ENCODE peak calls at places on chromosomes 16 and 17, in ten cellular contexts. L is RWPE2, M is tibial nerve, U is ovary, Y is IMR-90, T is cardiac muscle cell, X is HepG2, V is brain microvascular endothelial cell, G is adipocyte, E is A549. I is an unnamed sample.

GRCh38 chr17:37147301-37147812 is 198.6 kb downstream of the AATF start:
- DNase-seq in L (no peak), M (no peak), U (no peak), Y (peak; percentile 33), T (peak; percentile 11), X (peak; percentile 93), V (peak; percentile 40), G (peak; percentile 8), E (peak; percentile 67), I (peak; percentile 15)

GRCh38 chr17:489758-490329 is 137.2 kb upstream of the RPH3AL start:
- DNase-seq in L (no peak), M (no peak), U (peak; percentile 60), Y (peak; percentile 44), T (peak; percentile 57), X (peak; percentile 14), V (no peak), G (peak; percentile 51), E (peak; percentile 67), I (peak; percentile 80)

GRCh38 chr16:79079656-79080420 is 520.7 kb downstream of the MAF start:
- DNase-seq in L (no peak), M (no peak), U (no peak), Y (no peak), T (no peak), X (no peak), V (no peak), G (no peak), E (no peak), I (no peak)

GRCh38 chr17:20284018-20284417 is 183.3 kb downstream of the LGALS9B start:
- DNase-seq in L (no peak), M (no peak), U (no peak), Y (peak; percentile 42), T (no peak), X (no peak), V (no peak), G (peak; percentile 78), E (no peak), I (no peak)

GRCh38 chr17:74466111-74466784 is at the start of gene CD300A:
- DNase-seq in L (no peak), M (no peak), U (no peak), Y (no peak), T (no peak), X (no peak), V (no peak), G (no peak), E (no peak), I (no peak)

GRCh38 chr16:67659675-67660563 is at the start of gene ACD:
- DNase-seq in L (peak; percentile 88), M (peak; percentile 86), U (peak; percentile 96), Y (peak; percentile 84), T (peak; percentile 91), X (peak; percentile 89), V (peak; percentile 68), G (peak; percentile 98), E (peak; percentile 90), I (peak; percentile 94)

GRCh38 chr17:40290629-40291296 is 3.1 kb downstream of the CDC6 start:
- DNase-seq in L (no peak), M (peak; percentile 93), U (no peak), Y (peak; percentile 97), T (peak; percentile 91), X (peak; percentile 86), V (peak; percentile 87), G (peak; percentile 97), E (peak; percentile 89), I (peak; percentile 44)

GRCh38 chr17:43033947-43034622 is 9.1 kb downstream of the RND2 start:
- DNase-seq in L (no peak), M (no peak), U (no peak), Y (no peak), T (no peak), X (no peak), V (no peak), G (no peak), E (no peak), I (no peak)

GRCh38 chr17:8695241-8695640 is 49.4 kb downstream of the CCDC42 start:
- DNase-seq in L (no peak), M (no peak), U (no peak), Y (no peak), T (peak; percentile 87), X (no peak), V (no peak), G (no peak), E (no peak), I (no peak)

GRCh38 chr16:67459066-67459857 is 21.7 kb downstream of the ATP6V0D1 start:
- DNase-seq in L (no peak), M (no peak), U (no peak), Y (no peak), T (peak; percentile 25), X (peak; percentile 70), V (no peak), G (peak; percentile 30), E (no peak), I (no peak)

GRCh38 chr16:6643083-6643686 is 689.5 kb upstream of the RBFOX1 start:
- DNase-seq in L (no peak), M (peak; percentile 85), U (peak; percentile 18), Y (peak; percentile 48), T (peak; percentile 58), X (peak; percentile 31), V (peak; percentile 69), G (peak; percentile 81), E (peak; percentile 45), I (peak; percentile 35)

GRCh38 chr16:73172621-73173312 is 124.8 kb upstream of the ZFHX3 start:
- DNase-seq in L (no peak), M (peak; percentile 83), U (peak; percentile 76), Y (peak; percentile 91), T (peak; percentile 97), X (no peak), V (peak; percentile 76), G (peak; percentile 96), E (no peak), I (no peak)

GRCh38 chr16:49623501-49624266 is 232.2 kb downstream of the ZNF423 start:
- DNase-seq in L (no peak), M (no peak), U (no peak), Y (no peak), T (no peak), X (no peak), V (no peak), G (no peak), E (no peak), I (no peak)

GRCh38 chr17:43832976-43833829 is at the start of gene MPP3:
- DNase-seq in L (no peak), M (peak; percentile 16), U (peak; percentile 72), Y (peak; percentile 59), T (peak; percentile 80), X (no peak), V (peak; percentile 28), G (peak; percentile 94), E (peak; percentile 78), I (peak; percentile 41)

GRCh38 chr17:28364665-28365363 is at the start of gene SEBOX:
- DNase-seq in L (no peak), M (no peak), U (no peak), Y (no peak), T (no peak), X (no peak), V (no peak), G (no peak), E (no peak), I (no peak)

GRCh38 chr16:86039606-86040005 is 140.6 kb downstream of the IRF8 start:
- DNase-seq in L (peak; percentile 34), M (no peak), U (no peak), Y (no peak), T (no peak), X (no peak), V (no peak), G (no peak), E (no peak), I (no peak)

GRCh38 chr16:23691483-23692189 is 12.9 kb downstream of the PLK1 start:
- DNase-seq in L (no peak), M (no peak), U (no peak), Y (no peak), T (peak; percentile 35), X (no peak), V (no peak), G (peak; percentile 35), E (peak; percentile 25), I (no peak)

GRCh38 chr16:47460755-47461597 is at the start of the genes ITFG1 and PHKB:
- DNase-seq in L (peak; percentile 94), M (peak; percentile 85), U (peak; percentile 92), Y (peak; percentile 90), T (peak; percentile 96), X (peak; percentile 92), V (peak; percentile 85), G (peak; percentile 95), E (peak; percentile 94), I (peak; percentile 97)

GRCh38 chr16:47461598-47462266 is 601 bp downstream of the PHKB start:
- DNase-seq in L (no peak), M (peak; percentile 19), U (no peak), Y (peak; percentile 48), T (peak; percentile 60), X (peak; percentile 68), V (peak; percentile 30), G (peak; percentile 60), E (peak; percentile 87), I (peak; percentile 12)

GRCh38 chr16:47460301-47460754 is 535 bp downstream of the ITFG1 start:
- DNase-seq in L (no peak), M (no peak), U (no peak), Y (no peak), T (no peak), X (no peak), V (no peak), G (no peak), E (peak; percentile 6), I (no peak)

GRCh38 chr16:47458331-47458730 is 2.5 kb downstream of the ITFG1 start:
- DNase-seq in L (no peak), M (no peak), U (no peak), Y (no peak), T (no peak), X (no peak), V (no peak), G (no peak), E (no peak), I (no peak)

GRCh38 chr16:47459603-47460002 is 1.3 kb downstream of the ITFG1 start:
- DNase-seq in L (no peak), M (no peak), U (no peak), Y (no peak), T (no peak), X (no peak), V (no peak), G (no peak), E (no peak), I (no peak)
- H3K4me3 ChIP-seq in L (peak overlapping the region; percentile 85), M (no peak overlapping the region), U (peak overlapping the region; percentile 81), Y (peak overlapping the region; percentile 84), T (peak overlapping the region; percentile 83), X (peak overlapping the region; percentile 100), V (no peak overlapping the region), G (peak overlapping the region; percentile 88), E (peak overlapping the region; percentile 80), I (peak overlapping the region; percentile 94)

GRCh38 chr16:53768593-53768992 is 64.6 kb downstream of the FTO start:
- DNase-seq in L (no peak), M (no peak), U (no peak), Y (peak; percentile 87), T (peak; percentile 93), X (no peak), V (peak; percentile 96), G (peak; percentile 90), E (peak; percentile 87), I (no peak)
- H3K4me3 ChIP-seq in L (no peak overlapping the region), M (no peak overlapping the region), U (no peak overlapping the region), Y (no peak overlapping the region), T (no peak overlapping the region), X (no peak overlapping the region), V (no peak overlapping the region), G (peak overlapping the region; percentile 25), E (peak overlapping the region; percentile 7), I (no peak overlapping the region)

GRCh38 chr17:35566955-35567354 is 6.3 kb upstream of the SLFN14 start:
- DNase-seq in L (no peak), M (no peak), U (no peak), Y (no peak), T (no peak), X (no peak), V (no peak), G (no peak), E (no peak), I (no peak)
- H3K4me3 ChIP-seq in L (peak overlapping the region; percentile 74), M (peak overlapping the region; percentile 77), U (peak overlapping the region; percentile 62), Y (no peak overlapping the region), T (peak overlapping the region; percentile 65), X (no peak overlapping the region), V (no peak overlapping the region), G (peak overlapping the region; percentile 93), E (peak overlapping the region; percentile 71), I (no peak overlapping the region)

GRCh38 chr17:59219370-59219769 is 941 bp upstream of the GDPD1 start:
- DNase-seq in L (no peak), M (no peak), U (no peak), Y (no peak), T (no peak), X (no peak), V (no peak), G (no peak), E (no peak), I (no peak)
- H3K4me3 ChIP-seq in L (no peak overlapping the region), M (no peak overlapping the region), U (no peak overlapping the region), Y (no peak overlapping the region), T (no peak overlapping the region), X (peak overlapping the region; percentile 87), V (no peak overlapping the region), G (no peak overlapping the region), E (no peak overlapping the region), I (no peak overlapping the region)

I was measured in naive thymus-derived CD4-positive, alpha-beta T cell.